ENCODE peak calls at places on chromosomes 11 and 22, in eight cellular contexts. One of them, this sample, is unnamed.

GRCh38 chr22:27895600-27895999 is 23.5 kb downstream of the PITPNB start:
- DNase-seq in GM23338: no peak
- DNase-seq in SK-N-SH: no peak
- DNase-seq in A549: no peak
- DNase-seq in GM12878: peak
- DNase-seq in HL-60: no peak
- DNase-seq in HCT116: no peak
- DNase-seq in HepG2: no peak
- DNase-seq in this sample: no peak

GRCh38 chr11:86214710-86215109 is 29.8 kb upstream of the EED start:
- DNase-seq in GM23338: no peak
- DNase-seq in SK-N-SH: no peak
- DNase-seq in A549: no peak
- DNase-seq in GM12878: peak
- DNase-seq in HL-60: no peak
- DNase-seq in HCT116: no peak
- DNase-seq in HepG2: no peak
- DNase-seq in this sample: no peak

GRCh38 chr22:40422558-40423245 is 52.3 kb downstream of the SGSM3 start:
- DNase-seq in GM23338: no peak
- DNase-seq in SK-N-SH: no peak
- DNase-seq in A549: no peak
- DNase-seq in GM12878: no peak
- DNase-seq in HL-60: no peak
- DNase-seq in HCT116: no peak
- DNase-seq in HepG2: no peak
- DNase-seq in this sample: no peak

GRCh38 chr22:37501610-37502341 is 15.6 kb upstream of the MFNG start:
- DNase-seq in GM23338: no peak
- DNase-seq in SK-N-SH: no peak
- DNase-seq in A549: peak
- DNase-seq in GM12878: no peak
- DNase-seq in HL-60: no peak
- DNase-seq in HCT116: no peak
- DNase-seq in HepG2: peak
- DNase-seq in this sample: peak

GRCh38 chr11:19237381-19237780 is 3.4 kb downstream of the E2F8 start:
- DNase-seq in GM23338: no peak
- DNase-seq in SK-N-SH: no peak
- DNase-seq in A549: no peak
- DNase-seq in GM12878: no peak
- DNase-seq in HL-60: no peak
- DNase-seq in HCT116: no peak
- DNase-seq in HepG2: no peak
- DNase-seq in this sample: no peak

GRCh38 chr22:42693055-42693762 is 27.5 kb downstream of the A4GALT start:
- DNase-seq in GM23338: no peak
- DNase-seq in SK-N-SH: no peak
- DNase-seq in A549: no peak
- DNase-seq in GM12878: no peak
- DNase-seq in HL-60: no peak
- DNase-seq in HCT116: no peak
- DNase-seq in HepG2: no peak
- DNase-seq in this sample: no peak

GRCh38 chr11:69662021-69662698 is 13.0 kb downstream of the LTO1 start:
- DNase-seq in GM23338: peak
- DNase-seq in SK-N-SH: peak
- DNase-seq in A549: peak
- DNase-seq in GM12878: no peak
- DNase-seq in HL-60: no peak
- DNase-seq in HCT116: no peak
- DNase-seq in HepG2: no peak
- DNase-seq in this sample: no peak

GRCh38 chr22:20972014-20972797 is 5.2 kb downstream of the AIFM3 start:
- DNase-seq in GM23338: no peak
- DNase-seq in SK-N-SH: no peak
- DNase-seq in A549: no peak
- DNase-seq in GM12878: no peak
- DNase-seq in HL-60: peak
- DNase-seq in HCT116: no peak
- DNase-seq in HepG2: no peak
- DNase-seq in this sample: peak

GRCh38 chr11:131692151-131692550 is 321.7 kb downstream of the NTM start:
- DNase-seq in GM23338: no peak
- DNase-seq in SK-N-SH: no peak
- DNase-seq in A549: no peak
- DNase-seq in GM12878: no peak
- DNase-seq in HL-60: no peak
- DNase-seq in HCT116: no peak
- DNase-seq in HepG2: no peak
- DNase-seq in this sample: no peak

GRCh38 chr11:89521294-89521693 is 30.1 kb upstream of the NOX4 start:
- DNase-seq in GM23338: no peak
- DNase-seq in SK-N-SH: no peak
- DNase-seq in A549: no peak
- DNase-seq in GM12878: no peak
- DNase-seq in HL-60: no peak
- DNase-seq in HCT116: no peak
- DNase-seq in HepG2: no peak
- DNase-seq in this sample: no peak

GRCh38 chr11:66334605-66335442 is 1.4 kb downstream of the RIN1 start:
- DNase-seq in GM23338: no peak
- DNase-seq in SK-N-SH: peak
- DNase-seq in A549: no peak
- DNase-seq in GM12878: no peak
- DNase-seq in HL-60: peak
- DNase-seq in HCT116: no peak
- DNase-seq in HepG2: no peak
- DNase-seq in this sample: peak

DNA sequence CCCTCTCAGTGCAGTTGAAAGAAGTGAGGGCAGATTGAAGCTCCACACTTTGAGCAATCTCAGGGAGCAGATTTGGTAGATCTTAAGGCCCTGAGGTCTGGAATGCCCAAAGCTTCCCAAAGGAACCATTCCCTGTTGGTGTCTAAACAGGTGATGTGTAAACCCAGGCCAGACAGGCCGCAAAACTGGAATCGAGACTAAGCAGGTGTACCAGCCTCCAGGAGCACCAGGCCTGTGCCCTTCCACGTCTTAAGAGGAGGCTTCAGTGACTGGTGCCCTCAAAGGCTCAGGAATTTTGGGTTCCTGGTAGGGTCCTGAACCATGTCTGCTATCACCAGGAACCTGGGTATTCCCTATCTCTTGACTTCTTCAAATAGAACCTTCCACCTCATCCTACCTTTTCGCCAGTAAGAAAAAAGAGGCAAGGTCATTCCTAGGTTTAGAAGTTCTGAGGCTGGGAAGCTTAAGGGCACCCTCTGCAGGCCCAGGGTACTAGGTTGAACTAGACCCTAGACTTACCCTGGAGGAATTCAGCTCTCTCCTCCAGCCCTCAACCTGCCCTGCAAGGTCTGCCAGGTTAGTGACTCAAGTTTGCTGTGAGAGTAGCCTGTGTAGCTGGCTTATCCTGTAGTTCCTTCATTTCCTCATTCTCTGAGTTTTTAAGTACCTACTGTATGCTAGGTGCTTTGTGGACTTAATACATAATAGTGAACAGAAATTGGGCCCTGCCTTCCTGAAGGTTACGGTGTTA is 100.0 kb upstream of the NNMT start:
- DNase-seq in GM23338: no peak
- DNase-seq in SK-N-SH: no peak
- DNase-seq in A549: no peak
- DNase-seq in GM12878: no peak
- DNase-seq in HL-60: no peak
- DNase-seq in HCT116: no peak
- DNase-seq in HepG2: no peak
- DNase-seq in this sample: peak
- TF ChIP-seq REST in GM23338: no peak
- TF ChIP-seq REST in SK-N-SH: no peak
- TF ChIP-seq REST in A549: no peak
- TF ChIP-seq REST in GM12878: no peak
- TF ChIP-seq REST in HL-60: no peak
- TF ChIP-seq REST in HCT116: no peak
- TF ChIP-seq REST in HepG2: no peak
- TF ChIP-seq REST in this sample: no peak

GRCh38 chr11:125777309-125777708 is 1.3 kb downstream of the PATE2 start:
- DNase-seq in GM23338: no peak
- DNase-seq in SK-N-SH: no peak
- DNase-seq in A549: no peak
- DNase-seq in GM12878: no peak
- DNase-seq in HL-60: no peak
- DNase-seq in HCT116: no peak
- DNase-seq in HepG2: no peak
- DNase-seq in this sample: no peak

GRCh38 chr11:125770583-125770982 is 8.0 kb downstream of the PATE2 start:
- DNase-seq in GM23338: no peak
- DNase-seq in SK-N-SH: no peak
- DNase-seq in A549: no peak
- DNase-seq in GM12878: no peak
- DNase-seq in HL-60: no peak
- DNase-seq in HCT116: no peak
- DNase-seq in HepG2: no peak
- DNase-seq in this sample: no peak

GRCh38 chr11:125768256-125769046 is 10.2 kb downstream of the PATE2 start:
- DNase-seq in GM23338: no peak
- DNase-seq in SK-N-SH: no peak
- DNase-seq in A549: no peak
- DNase-seq in GM12878: no peak
- DNase-seq in HL-60: no peak
- DNase-seq in HCT116: no peak
- DNase-seq in HepG2: no peak
- DNase-seq in this sample: no peak

GRCh38 chr11:125773516-125773915 is 5.1 kb downstream of the PATE2 start:
- DNase-seq in GM23338: no peak
- DNase-seq in SK-N-SH: no peak
- DNase-seq in A549: no peak
- DNase-seq in GM12878: no peak
- DNase-seq in HL-60: no peak
- DNase-seq in HCT116: no peak
- DNase-seq in HepG2: no peak
- DNase-seq in this sample: no peak

DNA sequence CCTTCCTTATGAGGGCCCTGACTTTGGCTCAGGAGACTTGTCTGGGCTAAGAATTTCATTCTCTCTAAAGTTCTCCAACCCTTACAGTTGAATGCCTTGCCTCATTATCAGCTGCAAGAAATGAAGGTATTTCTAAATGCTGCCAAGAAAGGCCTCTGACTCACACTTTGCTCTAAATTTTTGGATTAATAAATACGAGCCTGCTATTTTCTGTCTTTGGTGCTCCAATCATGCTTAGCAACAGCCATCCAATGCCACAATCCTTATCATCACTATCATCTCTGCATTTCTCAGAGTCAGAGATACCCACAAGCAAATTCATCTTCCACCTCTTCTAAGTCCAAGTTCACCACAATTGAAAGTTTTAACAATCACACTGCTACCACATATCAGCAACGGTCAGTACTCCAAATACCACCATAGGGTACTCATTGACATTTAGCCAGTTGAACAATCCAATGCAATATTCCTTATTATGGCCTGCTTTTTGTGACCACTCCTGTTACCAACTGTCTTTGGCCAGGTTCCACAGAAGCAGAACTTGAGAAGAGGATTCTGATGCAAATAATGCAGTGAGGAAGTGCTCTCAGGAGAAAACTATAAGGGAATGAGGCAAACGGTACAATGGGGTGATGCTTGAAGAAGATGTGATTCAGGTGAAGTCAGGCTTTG is 5.7 kb downstream of the PATE2 start:
- DNase-seq in GM23338: no peak
- DNase-seq in SK-N-SH: no peak
- DNase-seq in A549: no peak
- DNase-seq in GM12878: no peak
- DNase-seq in HL-60: no peak
- DNase-seq in HCT116: no peak
- DNase-seq in HepG2: no peak
- DNase-seq in this sample: no peak
- TF ChIP-seq REST in GM23338: no peak
- TF ChIP-seq REST in SK-N-SH: no peak
- TF ChIP-seq REST in A549: no peak
- TF ChIP-seq REST in GM12878: no peak
- TF ChIP-seq REST in HL-60: no peak
- TF ChIP-seq REST in HCT116: no peak
- TF ChIP-seq REST in HepG2: no peak
- TF ChIP-seq REST in this sample: no peak

DNA sequence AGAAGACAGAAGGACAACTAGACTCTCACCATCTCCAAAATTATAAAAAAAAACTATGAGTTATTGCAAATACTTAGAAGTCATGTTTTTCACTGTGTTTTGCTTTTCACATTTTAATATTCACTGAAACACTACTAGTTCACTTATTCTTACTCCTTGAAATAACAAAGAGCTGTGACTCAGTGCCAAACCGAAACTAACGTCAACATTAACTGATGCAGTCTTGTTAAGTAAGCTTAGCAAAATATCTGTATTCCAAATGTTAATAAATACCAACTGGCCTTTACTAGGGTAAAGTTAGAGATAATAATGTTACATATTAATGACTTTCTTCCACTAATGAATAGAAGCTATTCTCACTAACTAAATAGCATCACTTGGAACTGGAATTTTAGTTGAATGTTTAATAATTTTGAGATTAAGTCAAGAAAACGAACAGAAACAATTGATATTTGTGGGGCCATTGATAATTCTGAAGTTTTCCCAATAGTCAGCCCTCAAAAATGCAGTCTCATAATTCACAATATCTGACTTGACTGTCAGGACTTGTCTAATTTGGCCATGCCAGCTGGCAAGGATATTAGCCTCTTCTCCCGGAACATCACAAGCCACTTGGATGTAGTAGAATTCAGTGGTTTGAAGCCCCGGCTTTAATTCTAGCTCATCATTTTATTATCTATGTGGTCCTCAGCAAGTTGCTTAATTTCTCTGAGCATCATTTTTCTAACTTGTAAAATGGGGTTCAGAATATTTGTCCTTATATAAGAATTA is 230.1 kb upstream of the DDI1 start:
- DNase-seq in GM23338: no peak
- DNase-seq in SK-N-SH: no peak
- DNase-seq in A549: peak
- DNase-seq in GM12878: no peak
- DNase-seq in HL-60: no peak
- DNase-seq in HCT116: no peak
- DNase-seq in HepG2: no peak
- DNase-seq in this sample: no peak
- TF ChIP-seq REST in GM23338: no peak
- TF ChIP-seq REST in SK-N-SH: no peak
- TF ChIP-seq REST in A549: no peak
- TF ChIP-seq REST in GM12878: no peak
- TF ChIP-seq REST in HL-60: no peak
- TF ChIP-seq REST in HCT116: no peak
- TF ChIP-seq REST in HepG2: no peak
- TF ChIP-seq REST in this sample: no peak

DNA sequence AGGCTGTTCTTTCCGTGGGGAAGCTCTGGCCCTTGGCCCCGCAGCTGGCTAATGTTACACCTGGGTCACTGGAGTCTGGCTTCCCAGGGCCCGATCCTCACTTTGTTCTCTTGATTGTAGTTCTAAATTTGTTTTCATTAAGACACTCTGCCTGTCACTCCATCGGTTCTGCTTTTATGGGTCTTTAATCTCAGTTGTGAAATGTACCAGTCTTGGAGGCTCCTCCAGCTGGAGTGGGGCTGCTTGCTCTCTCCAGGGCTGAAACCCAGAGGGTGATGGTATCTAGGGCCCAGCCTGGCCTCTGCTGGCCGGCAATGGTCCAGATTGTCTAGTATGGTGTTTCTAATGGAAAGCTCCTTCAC is 352.9 kb downstream of the TENM4 start:
- DNase-seq in GM23338: no peak
- DNase-seq in SK-N-SH: peak
- DNase-seq in A549: no peak
- DNase-seq in GM12878: no peak
- DNase-seq in HL-60: no peak
- DNase-seq in HCT116: no peak
- DNase-seq in HepG2: no peak
- DNase-seq in this sample: no peak
- TF ChIP-seq REST in GM23338: no peak
- TF ChIP-seq REST in SK-N-SH: no peak
- TF ChIP-seq REST in A549: no peak
- TF ChIP-seq REST in GM12878: no peak
- TF ChIP-seq REST in HL-60: no peak
- TF ChIP-seq REST in HCT116: no peak
- TF ChIP-seq REST in HepG2: no peak
- TF ChIP-seq REST in this sample: no peak

This sample was measured in K562.